ENCODE peak calls at places on chromosome 22, in six cellular contexts. V is SK-N-SH, R is adrenal gland, M is body of pancreas, Y is heart right ventricle, H is lower lobe of right lung. B is an unnamed sample. For H3K9me3, the result is how much of the 10 kb centered on the place peaks cover.

GRCh38 chr22:21677606-21678443 is 12.0 kb downstream of the PPIL2 start:
- DNase-seq in V (no peak), R (no peak), M (no peak), Y (no peak), H (no peak), B (no peak)

GRCh38 chr22:18044548-18045271 is 20.3 kb upstream of the MICAL3 start:
- DNase-seq in V (no peak), R (peak), M (peak), Y (peak), H (no peak), B (no peak)

GRCh38 chr22:28771195-28771791 is 1.2 kb upstream of the CCDC117 start:
- DNase-seq in V (no peak), R (no peak), M (peak), Y (no peak), H (no peak), B (no peak)

GRCh38 chr22:46070215-46070721 is 80.1 kb upstream of the PPARA start:
- DNase-seq in V (no peak), R (peak), M (peak), Y (peak), H (peak), B (peak)

GRCh38 chr22:40960137-40960536 is 9.0 kb downstream of the RBX1 start:
- DNase-seq in V (no peak), R (peak), M (no peak), Y (no peak), H (no peak), B (peak)

GRCh38 chr22:36386900-36387663 is 685 bp downstream of the MYH9 start:
- DNase-seq in V (peak), R (peak), M (peak), Y (peak), H (peak), B (peak)

GRCh38 chr22:38350444-38351359 is 33.5 kb upstream of the CSNK1E start:
- DNase-seq in V (no peak), R (peak), M (no peak), Y (no peak), H (no peak), B (no peak)

GRCh38 chr22:29269731-29270474 is 1.8 kb downstream of the EWSR1 start:
- DNase-seq in V (no peak), R (peak), M (no peak), Y (no peak), H (no peak), B (no peak)

GRCh38 chr22:19810381-19811141 is 44.1 kb downstream of the GNB1L start:
- DNase-seq in V (peak), R (no peak), M (peak), Y (peak), H (peak), B (no peak)

GRCh38 chr22:23591203-23591791 is 11.2 kb upstream of the IGLL1 start:
- DNase-seq in V (peak), R (peak), M (peak), Y (peak), H (peak), B (peak)

GRCh38 chr22:40058265-40058664 is 63.5 kb downstream of the FAM83F start:
- DNase-seq in V (no peak), R (no peak), M (no peak), Y (peak), H (no peak), B (no peak)

GRCh38 chr22:29478326-29479276 is 1.4 kb upstream of the NEFH start:
- DNase-seq in V (peak), R (peak), M (peak), Y (no peak), H (no peak), B (peak)

GRCh38 chr22:39746600-39747262 is 146.8 kb downstream of the ENTHD1 start:
- DNase-seq in V (no peak), R (no peak), M (no peak), Y (no peak), H (no peak), B (no peak)

GRCh38 chr22:37930270-37930951 is 23.0 kb downstream of the C22orf23 start:
- DNase-seq in V (peak), R (peak), M (peak), Y (no peak), H (no peak), B (peak)

GRCh38 chr22:17786435-17787158 is 12.3 kb upstream of the BID start:
- DNase-seq in V (no peak), R (peak), M (no peak), Y (peak), H (peak), B (peak)

GRCh38 chr22:20595461-20595860 is 88.1 kb downstream of the MED15 start:
- DNase-seq in V (no peak), R (no peak), M (no peak), Y (no peak), H (no peak), B (no peak)

GRCh38 chr22:45183974-45184373 is 20.2 kb downstream of the NUP50 start:
- DNase-seq in V (no peak), R (peak), M (no peak), Y (no peak), H (no peak), B (no peak)

GRCh38 chr22:44445307-44445680 is 52.7 kb downstream of the RTL6 start:
- DNase-seq in V (no peak), R (no peak), M (no peak), Y (no peak), H (peak), B (no peak)

GRCh38 chr22:33116846-33117547 is 58.8 kb upstream of the SYN3 start:
- DNase-seq in V (no peak), R (no peak), M (no peak), Y (no peak), H (no peak), B (no peak)

GRCh38 chr22:38832005-38832978 is 11.5 kb downstream of the NPTXR start:
- DNase-seq in V (no peak), R (no peak), M (no peak), Y (no peak), H (peak), B (no peak)

GRCh38 chr22:27513021-27513420 is 288.5 kb downstream of the MN1 start:
- DNase-seq in V (no peak), R (no peak), M (no peak), Y (no peak), H (no peak), B (no peak)

GRCh38 chr22:19666663-19667593 is 47.4 kb upstream of the SEPTIN5 start:
- DNase-seq in V (no peak), R (peak), M (no peak), Y (no peak), H (no peak), B (no peak)

GRCh38 chr22:39997939-39998726 is 3.4 kb downstream of the FAM83F start:
- DNase-seq in V (peak), R (peak), M (peak), Y (peak), H (no peak), B (peak)

GRCh38 chr22:40728731-40729189 is 49.5 kb downstream of the MCHR1 start:
- DNase-seq in V (no peak), R (no peak), M (no peak), Y (no peak), H (peak), B (peak)

GRCh38 chr22:28855355-28856094 is 27.8 kb upstream of the ZNRF3 start:
- DNase-seq in V (peak), R (peak), M (peak), Y (no peak), H (no peak), B (peak)

GRCh38 chr22:44039566-44040171 is 15.6 kb downstream of the PARVB start:
- DNase-seq in V (no peak), R (no peak), M (no peak), Y (no peak), H (no peak), B (no peak)

GRCh38 chr22:24937114-24937513 is 9.4 kb downstream of the LHFPL7 start:
- DNase-seq in V (peak), R (no peak), M (no peak), Y (no peak), H (no peak), B (no peak)

GRCh38 chr22:50702261-50702671 is 29.6 kb downstream of the SHANK3 start:
- DNase-seq in V (no peak), R (no peak), M (peak), Y (no peak), H (peak), B (no peak)

GRCh38 chr22:37304595-37305343 is 22.5 kb downstream of the CYTH4 start:
- DNase-seq in V (no peak), R (peak), M (no peak), Y (no peak), H (no peak), B (no peak)

GRCh38 chr22:29055192-29055830 is 6.3 kb downstream of the C22orf31 start:
- DNase-seq in V (no peak), R (no peak), M (no peak), Y (no peak), H (no peak), B (no peak)

GRCh38 chr22:45832180-45832579 is 144.8 kb downstream of the WNT7B start:
- DNase-seq in V (no peak), R (no peak), M (no peak), Y (no peak), H (no peak), B (no peak)

GRCh38 chr22:36493690-36494110 is 12.3 kb upstream of the TXN2 start:
- DNase-seq in V (no peak), R (no peak), M (no peak), Y (no peak), H (peak), B (no peak)

GRCh38 chr22:18968011-18968749 is 32.1 kb upstream of the PRODH start:
- DNase-seq in V (no peak), R (no peak), M (peak), Y (peak), H (peak), B (peak)

GRCh38 chr22:45709004-45709739 is 37.5 kb downstream of the ATXN10 start:
- DNase-seq in V (peak), R (peak), M (no peak), Y (no peak), H (no peak), B (no peak)

GRCh38 chr22:50628543-50629134 is 687 bp upstream of the ARSA start:
- DNase-seq in V (no peak), R (no peak), M (no peak), Y (no peak), H (no peak), B (no peak)

GRCh38 chr22:30978304-30978962 is 9.4 kb downstream of the TUG1 start:
- DNase-seq in V (no peak), R (no peak), M (no peak), Y (no peak), H (no peak), B (no peak)
- H3K9me3 ChIP-seq in V (under half), R (under half), M (under half), Y (under half), H (half or more), B (under half)

GRCh38 chr22:47220752-47221151 is 458.3 kb downstream of the TBC1D22A start:
- DNase-seq in V (no peak), R (no peak), M (no peak), Y (no peak), H (no peak), B (no peak)

GRCh38 chr22:47219789-47220188 is 457.3 kb downstream of the TBC1D22A start:
- DNase-seq in V (no peak), R (no peak), M (peak), Y (no peak), H (no peak), B (no peak)

GRCh38 chr22:47218671-47219070 is 456.2 kb downstream of the TBC1D22A start:
- DNase-seq in V (no peak), R (peak), M (peak), Y (no peak), H (no peak), B (no peak)

GRCh38 chr22:47225080-47225930 is 462.9 kb downstream of the TBC1D22A start:
- DNase-seq in V (no peak), R (no peak), M (no peak), Y (no peak), H (no peak), B (no peak)

GRCh38 chr22:47221840-47222615 is 459.6 kb downstream of the TBC1D22A start:
- DNase-seq in V (peak), R (peak), M (peak), Y (no peak), H (no peak), B (no peak)
- H3K9me3 ChIP-seq in V (under half), R (under half), M (under half), Y (under half), H (under half), B (under half)

DNA sequence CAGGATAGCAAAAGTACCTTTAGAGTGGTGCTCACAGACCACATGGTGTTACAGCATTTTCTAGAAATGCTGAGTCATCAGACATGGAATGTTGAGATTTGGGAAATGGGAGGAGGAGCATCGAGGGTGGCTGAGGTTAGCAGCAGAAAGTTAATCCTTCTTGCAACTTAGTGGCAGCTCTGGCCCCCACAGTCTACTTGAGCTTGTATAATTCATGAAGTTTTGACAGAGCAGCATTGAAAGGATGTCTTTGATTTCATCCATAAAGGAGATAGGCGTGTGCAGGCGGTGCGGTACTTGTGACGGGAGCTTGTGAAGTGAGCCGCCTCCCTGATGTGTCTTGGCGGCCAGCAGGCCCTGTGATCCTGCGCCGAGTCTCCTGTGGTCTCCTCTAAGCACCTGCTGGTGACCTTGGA is 330.5 kb downstream of the TBC1D22A start:
- DNase-seq in V (no peak), R (peak), M (no peak), Y (no peak), H (no peak), B (peak)
- H3K9me3 ChIP-seq in V (under half), R (under half), M (under half), Y (under half), H (under half), B (under half)

GRCh38 chr22:48075604-48076400 is 1313.4 kb downstream of the TBC1D22A start:
- DNase-seq in V (no peak), R (no peak), M (no peak), Y (no peak), H (no peak), B (no peak)
- H3K9me3 ChIP-seq in V (under half), R (under half), M (under half), Y (under half), H (under half), B (under half)

DNA sequence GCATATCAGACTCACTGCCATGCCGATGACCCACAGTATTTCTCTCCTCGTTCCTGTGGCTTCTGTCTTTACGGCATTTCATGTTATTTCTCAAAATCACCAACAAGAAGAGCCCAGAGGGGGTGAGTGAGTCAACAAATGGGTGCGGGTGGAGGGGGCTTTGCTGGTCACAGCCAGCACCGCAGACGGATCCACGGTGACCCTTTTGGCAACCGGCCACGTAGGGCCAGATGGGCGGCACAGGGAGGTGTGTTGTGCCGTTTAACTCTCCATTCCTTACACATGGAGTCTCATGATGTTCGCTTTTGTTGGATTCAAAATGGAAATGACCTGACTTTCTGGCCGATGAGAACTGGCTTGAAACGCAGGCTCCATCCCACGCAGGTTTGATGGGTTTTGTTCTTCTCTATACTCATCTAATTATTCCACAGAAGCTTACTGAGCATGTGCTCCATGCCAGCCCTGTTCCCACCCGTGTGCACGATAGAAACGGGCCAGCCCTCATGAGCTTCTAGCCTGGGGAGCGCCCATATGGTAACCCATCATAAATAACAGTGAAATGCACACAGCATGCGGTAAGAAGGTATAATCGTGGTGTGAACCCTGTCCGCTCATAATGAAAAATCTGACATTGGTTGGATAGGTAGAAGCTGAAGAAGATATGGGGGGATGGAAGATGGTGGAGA is 319.9 kb downstream of the BRD1 start:
- DNase-seq in V (no peak), R (no peak), M (no peak), Y (no peak), H (no peak), B (no peak)
- H3K9me3 ChIP-seq in V (under half), R (under half), M (under half), Y (under half), H (under half), B (under half)

GRCh38 chr22:47452184-47452583 is 689.7 kb downstream of the TBC1D22A start:
- DNase-seq in V (peak), R (no peak), M (no peak), Y (no peak), H (no peak), B (no peak)

GRCh38 chr22:47456031-47456430 is 693.6 kb downstream of the TBC1D22A start:
- DNase-seq in V (no peak), R (no peak), M (no peak), Y (no peak), H (no peak), B (no peak)

GRCh38 chr22:47450876-47451475 is 688.5 kb downstream of the TBC1D22A start:
- DNase-seq in V (peak), R (no peak), M (no peak), Y (no peak), H (no peak), B (no peak)

GRCh38 chr22:47449508-47450270 is 687.2 kb downstream of the TBC1D22A start:
- DNase-seq in V (no peak), R (no peak), M (no peak), Y (no peak), H (no peak), B (no peak)

DNA sequence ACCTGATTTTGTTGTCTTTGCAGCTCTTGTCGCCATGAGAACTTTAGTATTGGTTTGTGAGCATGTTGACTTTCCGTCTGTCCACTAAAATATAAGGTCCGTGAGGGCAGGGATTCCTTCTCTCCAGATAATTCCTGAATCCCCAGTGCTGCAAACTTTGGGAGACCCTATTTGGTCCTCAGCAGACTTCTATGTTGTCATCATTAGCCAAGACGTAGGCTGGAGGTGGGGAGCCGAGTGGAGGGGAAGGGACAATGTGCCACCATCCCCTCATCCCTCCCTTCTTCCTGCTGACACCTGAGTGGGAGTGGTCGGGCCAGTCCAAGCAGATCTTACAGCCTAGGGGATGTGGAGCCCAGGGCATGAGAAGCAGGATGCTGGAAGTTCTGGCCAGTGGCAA is 690.6 kb downstream of the TBC1D22A start:
- DNase-seq in V (no peak), R (no peak), M (no peak), Y (no peak), H (no peak), B (no peak)
- H3K9me3 ChIP-seq in V (under half), R (under half), M (under half), Y (under half), H (under half), B (under half)

GRCh38 chr22:16695261-16695660 is 102.7 kb upstream of the CCT8L2 start:
- DNase-seq in V (no peak), R (no peak), M (no peak), Y (no peak), H (no peak), B (no peak)
- H3K9me3 ChIP-seq in V (under half), R (under half), M (under half), Y (under half), H (under half), B (under half)

GRCh38 chr22:47564651-47565050 is 802.2 kb downstream of the TBC1D22A start:
- DNase-seq in V (peak), R (no peak), M (no peak), Y (no peak), H (no peak), B (no peak)
- H3K9me3 ChIP-seq in V (under half), R (under half), M (under half), Y (under half), H (under half), B (under half)

GRCh38 chr22:48302657-48303359 is 1524.9 kb downstream of the BRD1 start:
- DNase-seq in V (no peak), R (no peak), M (no peak), Y (no peak), H (no peak), B (no peak)
- H3K9me3 ChIP-seq in V (under half), R (under half), M (under half), Y (under half), H (under half), B (under half)